ENCODE peak calls at places on chromosomes 16 and 17, in nine cellular contexts. A is ELR; O is psoas muscle; G is 8988T; Q is germinal center; F is activated T-helper 9 cell treated with anti-CD3 and anti-CD28 coated beads, Interleukin-2, amount 50 U/mL, for 16 hours; X is left colon; T is stimulated activated CD8-positive, alpha-beta memory T cell treated with anti-CD3 and anti-CD28 coated beads, Interleukin-2, amount 100 ng/mL, for 48 hours; S is Panc1. J is an unnamed sample.

GRCh38 chr17:9431620-9432019 is 144.0 kb downstream of the STX8 start:
- DNase-seq in A (no peak), O (no peak), G (no peak), Q (no peak), F (no peak), X (no peak), T (no peak), S (no peak), J (no peak)

GRCh38 chr16:16972831-16973230 is 497.9 kb downstream of the XYLT1 start:
- DNase-seq in A (no peak), O (no peak), G (no peak), Q (no peak), F (no peak), X (no peak), T (no peak), S (no peak), J (no peak)

GRCh38 chr17:69503711-69504110 is 89.2 kb downstream of the MAP2K6 start:
- DNase-seq in A (no peak), O (no peak), G (no peak), Q (peak), F (no peak), X (no peak), T (no peak), S (no peak), J (no peak)

GRCh38 chr17:76422406-76422805 is 30.5 kb downstream of the UBE2O start:
- DNase-seq in A (no peak), O (no peak), G (no peak), Q (no peak), F (no peak), X (no peak), T (no peak), S (no peak), J (no peak)

GRCh38 chr17:79798296-79799173 is 1.7 kb upstream of the CBX8 start:
- DNase-seq in A (no peak), O (peak), G (no peak), Q (no peak), F (no peak), X (no peak), T (no peak), S (no peak), J (no peak)

GRCh38 chr17:6670571-6670970 is 19.0 kb downstream of the C17orf100 start:
- DNase-seq in A (no peak), O (no peak), G (no peak), Q (no peak), F (no peak), X (no peak), T (no peak), S (no peak), J (no peak)

GRCh38 chr16:3515897-3516296 is 15.1 kb downstream of the CLUAP1 start:
- DNase-seq in A (no peak), O (no peak), G (no peak), Q (no peak), F (no peak), X (no peak), T (no peak), S (no peak), J (no peak)

GRCh38 chr17:62860962-62861873 is 53.1 kb upstream of the MARCHF10 start:
- DNase-seq in A (no peak), O (no peak), G (no peak), Q (no peak), F (no peak), X (no peak), T (no peak), S (no peak), J (no peak)

GRCh38 chr17:4724655-4725054 is 6.6 kb upstream of the MED11 start:
- DNase-seq in A (no peak), O (no peak), G (no peak), Q (no peak), F (no peak), X (no peak), T (no peak), S (no peak), J (no peak)

GRCh38 chr17:32275060-32276042 is 9.7 kb downstream of the RHBDL3 start:
- DNase-seq in A (peak), O (peak), G (peak), Q (no peak), F (no peak), X (no peak), T (no peak), S (no peak), J (no peak)

GRCh38 chr17:47852113-47852949 is 1.4 kb upstream of the SP6 start:
- DNase-seq in A (no peak), O (no peak), G (no peak), Q (no peak), F (no peak), X (no peak), T (no peak), S (no peak), J (no peak)

GRCh38 chr16:106623-107324 is 28.7 kb downstream of the MPG start:
- DNase-seq in A (peak), O (no peak), G (no peak), Q (peak), F (peak), X (no peak), T (no peak), S (peak), J (no peak)

GRCh38 chr16:85444879-85445778 is 168.0 kb upstream of the GSE1 start:
- DNase-seq in A (no peak), O (no peak), G (no peak), Q (no peak), F (no peak), X (peak), T (no peak), S (no peak), J (no peak)

J was measured in esophagus squamous epithelium.